ENCODE peak calls at places on chromosomes 16 and 17, in ten cellular contexts. V is left ventricle myocardium inferior, X is heart right ventricle, O is OCI-LY7, L is sigmoid colon, S is Peyer's patch, G is thoracic aorta, B is IMR-90, Z is adrenal gland, W is gastrocnemius medialis. A is an unnamed sample. For H3K36me3, the result is how much of the 10 kb centered on the place peaks cover.

GRCh38 chr16:23274968-23275367 is 27.1 kb upstream of the SCNN1B start:
- DNase-seq in V (no peak), X (no peak), O (no peak), L (no peak), S (no peak), G (no peak), B (no peak), Z (no peak), W (no peak), A (no peak)

GRCh38 chr16:4846503-4846900 is 586 bp downstream of the GLYR1 start:
- DNase-seq in V (peak), X (peak), O (peak), L (peak), S (peak), G (no peak), B (peak), Z (peak), W (peak), A (peak)

GRCh38 chr17:2996208-2996855 is 67.1 kb downstream of the OR1D5 start:
- DNase-seq in V (no peak), X (no peak), O (no peak), L (peak), S (no peak), G (no peak), B (peak), Z (no peak), W (peak), A (no peak)

GRCh38 chr17:40646791-40647548 is 648 bp downstream of the SMARCE1 start:
- DNase-seq in V (no peak), X (no peak), O (peak), L (no peak), S (no peak), G (no peak), B (peak), Z (peak), W (peak), A (peak)

GRCh38 chr17:40501499-40501911 is at the start of gene TNS4:
- DNase-seq in V (no peak), X (no peak), O (no peak), L (peak), S (peak), G (no peak), B (no peak), Z (no peak), W (peak), A (no peak)

GRCh38 chr17:1796800-1797199 is 32.9 kb downstream of the SMYD4 start:
- DNase-seq in V (no peak), X (no peak), O (no peak), L (peak), S (peak), G (no peak), B (no peak), Z (no peak), W (peak), A (no peak)

GRCh38 chr17:42581744-42582270 is 4.3 kb upstream of the PSMC3IP start:
- DNase-seq in V (no peak), X (no peak), O (no peak), L (no peak), S (peak), G (no peak), B (no peak), Z (no peak), W (no peak), A (no peak)

GRCh38 chr16:15856217-15856616 is 611 bp downstream of the MYH11 start:
- DNase-seq in V (no peak), X (no peak), O (peak), L (no peak), S (no peak), G (no peak), B (no peak), Z (no peak), W (no peak), A (no peak)

GRCh38 chr17:41689497-41690299 is 1.0 kb downstream of the EIF1 start:
- DNase-seq in V (no peak), X (no peak), O (peak), L (no peak), S (peak), G (no peak), B (peak), Z (no peak), W (no peak), A (peak)

GRCh38 chr17:68019675-68020450 is 15.7 kb upstream of the KPNA2 start:
- DNase-seq in V (peak), X (peak), O (peak), L (peak), S (peak), G (peak), B (peak), Z (peak), W (peak), A (peak)

GRCh38 chr17:68020451-68020779 is 15.1 kb upstream of the KPNA2 start:
- DNase-seq in V (no peak), X (no peak), O (peak), L (no peak), S (no peak), G (no peak), B (no peak), Z (no peak), W (no peak), A (no peak)

GRCh38 chr17:68016838-68017237 is 18.7 kb upstream of the KPNA2 start:
- DNase-seq in V (no peak), X (no peak), O (no peak), L (no peak), S (no peak), G (no peak), B (no peak), Z (no peak), W (no peak), A (no peak)

GRCh38 chr17:68021963-68022362 is 13.6 kb upstream of the KPNA2 start:
- DNase-seq in V (no peak), X (no peak), O (no peak), L (no peak), S (no peak), G (no peak), B (no peak), Z (no peak), W (no peak), A (no peak)

DNA sequence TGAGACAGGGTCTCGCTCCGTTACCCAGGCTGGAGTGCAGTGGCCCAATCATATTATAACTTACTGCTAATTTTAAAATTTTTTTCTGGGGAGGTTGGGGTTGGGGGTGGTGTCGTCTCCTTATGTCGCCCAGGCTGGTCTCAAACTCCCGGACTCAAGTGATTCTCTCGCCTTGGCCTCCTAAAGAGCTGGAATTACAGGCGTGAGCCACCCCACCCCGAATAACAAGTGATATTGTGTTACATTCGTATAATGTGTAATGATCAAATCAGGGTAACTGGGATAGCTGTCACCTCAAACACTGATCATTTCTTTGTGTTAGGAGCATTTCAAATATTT is 16.2 kb upstream of the KPNA2 start:
- DNase-seq in V (no peak), X (no peak), O (no peak), L (no peak), S (no peak), G (no peak), B (no peak), Z (no peak), W (no peak), A (no peak)
- H3K27ac ChIP-seq in V (peak), X (peak), O (no peak), L (peak), S (peak), G (peak), B (no peak), Z (no peak), W (peak), A (no peak)

DNA sequence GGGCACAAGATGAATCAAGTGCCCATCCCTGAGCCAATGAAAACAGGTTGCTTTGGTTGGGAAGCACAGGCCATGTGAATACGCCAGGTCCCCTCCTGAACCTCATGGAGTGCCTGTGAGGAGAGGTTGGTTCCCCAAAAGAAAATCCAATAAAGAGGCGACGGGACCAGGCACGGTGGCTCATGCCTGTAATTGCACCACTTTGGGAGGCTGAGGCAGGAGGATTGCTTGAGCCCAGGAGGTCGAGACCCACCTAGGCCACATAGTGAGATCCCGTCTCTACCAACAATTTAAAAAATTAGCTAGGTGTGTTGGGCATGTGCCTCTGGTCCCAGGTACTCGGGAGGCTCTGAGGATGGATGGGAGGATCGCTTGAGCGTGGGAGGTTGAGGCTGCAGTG is 3.5 kb upstream of the CORO1A start:
- DNase-seq in V (no peak), X (no peak), O (no peak), L (no peak), S (no peak), G (no peak), B (no peak), Z (no peak), W (no peak), A (no peak)
- TF ChIP-seq CTCF in V (no peak), X (no peak), O (no peak), L (no peak), S (no peak), G (no peak), B (no peak), Z (no peak), W (no peak), A (no peak)

GRCh38 chr16:88719933-88720296 is 13.6 kb downstream of the CTU2 start:
- DNase-seq in V (no peak), X (no peak), O (no peak), L (no peak), S (no peak), G (no peak), B (no peak), Z (no peak), W (no peak), A (no peak)
- H3K36me3 ChIP-seq in V (half or more), X (half or more), O (half or more), L (half or more), S (under half), G (half or more), B (half or more), Z (under half), W (under half), A (under half)

GRCh38 chr16:72848045-72848410 is 199.9 kb downstream of the ZFHX3 start:
- DNase-seq in V (no peak), X (no peak), O (no peak), L (no peak), S (no peak), G (no peak), B (no peak), Z (no peak), W (no peak), A (no peak)
- H3K27ac ChIP-seq in V (peak), X (peak), O (no peak), L (peak), S (no peak), G (peak), B (no peak), Z (peak), W (peak), A (peak)

GRCh38 chr16:30352488-30353401 is 2.4 kb downstream of the CD2BP2 start:
- DNase-seq in V (no peak), X (no peak), O (peak), L (no peak), S (no peak), G (no peak), B (no peak), Z (no peak), W (no peak), A (no peak)
- TF ChIP-seq CTCF in V (no peak), X (no peak), O (peak), L (no peak), S (no peak), G (peak), B (peak), Z (peak), W (no peak), A (no peak)

DNA sequence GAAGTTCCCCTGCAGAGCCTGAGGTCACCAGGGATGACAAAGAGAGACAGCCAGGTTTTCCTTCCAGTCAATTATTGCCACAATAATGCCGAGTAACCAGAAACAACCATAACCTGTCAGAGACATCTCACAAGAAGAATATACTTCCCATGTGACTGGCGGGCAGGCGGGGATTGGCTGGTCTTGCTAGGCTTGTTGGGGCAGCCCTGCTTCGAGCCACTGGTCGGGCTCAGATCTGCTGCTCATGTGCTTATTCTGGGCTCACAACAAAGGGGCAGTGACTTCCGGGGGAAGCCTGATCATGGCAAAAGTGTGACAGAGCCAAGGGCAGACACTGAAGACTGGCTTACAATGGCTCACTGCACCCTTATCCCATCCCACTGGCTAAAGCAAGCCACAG is 48.1 kb upstream of the IRX6 start:
- DNase-seq in V (no peak), X (no peak), O (no peak), L (no peak), S (no peak), G (no peak), B (no peak), Z (no peak), W (no peak), A (peak)
- H3K36me3 ChIP-seq in V (under half), X (under half), O (under half), L (under half), S (under half), G (under half), B (under half), Z (under half), W (under half), A (under half)

DNA sequence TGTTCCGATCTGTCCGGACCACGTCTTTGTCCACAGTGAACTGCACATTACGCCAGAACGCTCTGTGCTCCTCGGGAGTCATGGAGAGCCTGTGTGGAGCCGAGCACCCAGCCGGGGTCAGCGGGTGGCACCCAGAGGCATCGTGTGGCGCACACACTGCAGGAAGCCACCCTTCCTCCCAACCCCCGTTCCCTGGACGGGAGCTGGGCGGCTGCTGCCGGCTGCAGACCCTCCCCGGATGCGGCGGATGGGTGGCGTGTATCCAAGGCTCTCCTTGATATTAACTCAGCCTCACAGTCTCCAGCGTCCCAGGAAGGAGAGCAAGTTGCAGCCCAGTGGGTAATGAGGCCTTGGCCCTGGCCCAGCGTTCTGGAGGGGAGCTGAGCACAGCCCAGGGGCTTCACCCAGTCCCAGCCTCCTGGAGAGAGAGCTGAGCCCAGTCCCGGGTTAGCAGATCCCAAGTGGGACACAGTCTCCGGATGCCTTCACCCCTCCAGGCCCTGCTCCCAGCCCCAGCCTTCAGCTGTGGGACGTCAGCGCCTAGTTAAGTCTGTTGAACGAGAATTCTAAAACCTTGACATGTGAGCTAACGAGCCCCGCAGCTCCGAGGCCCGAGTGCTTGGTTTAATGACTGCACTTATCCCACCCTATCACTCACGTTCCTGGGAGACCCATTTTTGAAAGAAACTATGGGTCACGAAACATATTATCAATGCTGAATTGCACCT is 86.6 kb downstream of the TBC1D16 start:
- DNase-seq in V (peak), X (no peak), O (no peak), L (peak), S (peak), G (no peak), B (no peak), Z (no peak), W (no peak), A (no peak)
- H3K27ac ChIP-seq in V (no peak), X (no peak), O (no peak), L (no peak), S (no peak), G (no peak), B (no peak), Z (no peak), W (no peak), A (no peak)

GRCh38 chr17:20908373-20909273 is 134.2 kb downstream of the USP22 start:
- DNase-seq in V (peak), X (peak), O (peak), L (peak), S (peak), G (peak), B (peak), Z (peak), W (peak), A (peak)
- TF ChIP-seq CTCF in V (peak), X (peak), O (peak), L (peak), S (no peak), G (peak), B (peak), Z (peak), W (peak), A (no peak)

A was measured in lung.